ENCODE peak calls at places on chromosomes 1 and 21, in seven cellular contexts. S is progenitor cell of endocrine pancreas, B is thyroid gland, W is WTC11, G is pancreas, X is fibroblast of lung, M is HFF-Myc. N is an unnamed sample.

GRCh38 chr21:38365521-38365920 is 108.7 kb downstream of the KCNJ15 start:
- DNase-seq in S (no peak), B (no peak), W (no peak), G (no peak), X (no peak), M (no peak), N (no peak)

GRCh38 chr1:226223786-226224244 is 351 bp downstream of the MIXL1 start:
- DNase-seq in S (peak), B (peak), W (peak), G (peak), X (peak), M (no peak), N (peak)

GRCh38 chr1:64251971-64252370 is 48.5 kb downstream of the UBE2U start:
- DNase-seq in S (no peak), B (no peak), W (no peak), G (no peak), X (no peak), M (no peak), N (no peak)

GRCh38 chr21:36700961-36701911 is 2.3 kb downstream of the SIM2 start:
- DNase-seq in S (no peak), B (no peak), W (peak), G (peak), X (no peak), M (no peak), N (no peak)

GRCh38 chr1:43596579-43596978 is 53.4 kb upstream of the KDM4A start:
- DNase-seq in S (no peak), B (no peak), W (no peak), G (no peak), X (no peak), M (no peak), N (no peak)

GRCh38 chr1:201346337-201346939 is 31.0 kb downstream of the TNNT2 start:
- DNase-seq in S (peak), B (peak), W (peak), G (peak), X (peak), M (no peak), N (peak)

GRCh38 chr1:24155011-24155782 is 12.3 kb upstream of the IL22RA1 start:
- DNase-seq in S (no peak), B (peak), W (peak), G (peak), X (no peak), M (no peak), N (no peak)

GRCh38 chr1:93649231-93649630 is 32.4 kb downstream of the BCAR3 start:
- DNase-seq in S (no peak), B (no peak), W (no peak), G (no peak), X (peak), M (no peak), N (no peak)

GRCh38 chr1:39204441-39205081 is at the start of gene MACF1:
- DNase-seq in S (no peak), B (peak), W (no peak), G (no peak), X (peak), M (peak), N (peak)

GRCh38 chr1:147238053-147238902 is 4.2 kb upstream of the CHD1L start:
- DNase-seq in S (no peak), B (no peak), W (no peak), G (no peak), X (no peak), M (no peak), N (no peak)

GRCh38 chr1:17438977-17439249 is 564 bp downstream of the RCC2 start:
- DNase-seq in S (peak), B (no peak), W (no peak), G (peak), X (no peak), M (no peak), N (peak)

GRCh38 chr21:26844258-26845065 is 747 bp downstream of the ADAMTS1 start:
- DNase-seq in S (peak), B (peak), W (peak), G (peak), X (peak), M (no peak), N (no peak)

GRCh38 chr1:116067564-116067887 is 43.7 kb upstream of the MAB21L3 start:
- DNase-seq in S (no peak), B (no peak), W (no peak), G (no peak), X (peak), M (peak), N (no peak)

GRCh38 chr1:54081306-54082270 is 28.2 kb downstream of the TCEANC2 start:
- DNase-seq in S (peak), B (peak), W (peak), G (peak), X (peak), M (peak), N (peak)

GRCh38 chr1:248625166-248625565 is 9.7 kb downstream of the OR2T11 start:
- DNase-seq in S (no peak), B (no peak), W (no peak), G (no peak), X (no peak), M (no peak), N (no peak)

GRCh38 chr1:97050501-97050900 is 328.9 kb downstream of the PTBP2 start:
- DNase-seq in S (no peak), B (no peak), W (no peak), G (no peak), X (peak), M (no peak), N (no peak)

GRCh38 chr1:109167114-109167513 is 46.6 kb upstream of the SARS1 start:
- DNase-seq in S (no peak), B (no peak), W (no peak), G (no peak), X (peak), M (no peak), N (no peak)

GRCh38 chr21:32475162-32475812 is 62.8 kb downstream of the EVA1C start:
- DNase-seq in S (no peak), B (no peak), W (no peak), G (no peak), X (peak), M (peak), N (no peak)

GRCh38 chr1:181152892-181153633 is 64.6 kb downstream of the IER5 start:
- DNase-seq in S (no peak), B (peak), W (peak), G (no peak), X (peak), M (no peak), N (peak)

GRCh38 chr1:111202707-111203623 is 2.5 kb upstream of the DENND2D start:
- DNase-seq in S (no peak), B (no peak), W (no peak), G (no peak), X (no peak), M (no peak), N (no peak)

GRCh38 chr1:28955930-28956552 is 41.7 kb downstream of the EPB41 start:
- DNase-seq in S (no peak), B (no peak), W (no peak), G (no peak), X (peak), M (no peak), N (no peak)

GRCh38 chr21:44919913-44920693 is 596 bp downstream of the ITGB2 start:
- DNase-seq in S (no peak), B (no peak), W (no peak), G (no peak), X (no peak), M (no peak), N (no peak)

GRCh38 chr1:17245926-17246325 is 3.0 kb upstream of the PADI3 start:
- DNase-seq in S (no peak), B (no peak), W (no peak), G (no peak), X (no peak), M (no peak), N (no peak)

GRCh38 chr1:51240096-51240495 is 4.0 kb downstream of the RNF11 start:
- DNase-seq in S (no peak), B (peak), W (no peak), G (no peak), X (no peak), M (no peak), N (no peak)

GRCh38 chr1:24003331-24003972 is 23.3 kb upstream of the SRSF10 start:
- DNase-seq in S (no peak), B (no peak), W (no peak), G (no peak), X (peak), M (no peak), N (no peak)

GRCh38 chr1:75136921-75137641 is 2.9 kb downstream of the LHX8 start:
- DNase-seq in S (no peak), B (no peak), W (no peak), G (no peak), X (peak), M (no peak), N (no peak)

GRCh38 chr1:215118081-215118480 is 35.5 kb downstream of the KCNK2 start:
- DNase-seq in S (no peak), B (no peak), W (no peak), G (no peak), X (peak), M (no peak), N (no peak)

GRCh38 chr1:66244429-66244828 is 289.5 kb upstream of the SGIP1 start:
- DNase-seq in S (no peak), B (no peak), W (no peak), G (no peak), X (peak), M (no peak), N (no peak)

GRCh38 chr1:89931950-89932349 is 63.0 kb upstream of the ZNF326 start:
- DNase-seq in S (no peak), B (no peak), W (no peak), G (no peak), X (no peak), M (no peak), N (no peak)

GRCh38 chr21:42091899-42092508 is 20.9 kb downstream of the UMODL1 start:
- DNase-seq in S (no peak), B (peak), W (peak), G (no peak), X (no peak), M (no peak), N (no peak)

GRCh38 chr1:117049857-117050256 is 10.3 kb upstream of the TTF2 start:
- DNase-seq in S (no peak), B (no peak), W (no peak), G (no peak), X (no peak), M (no peak), N (no peak)

GRCh38 chr1:44851308-44851707 is 8.3 kb upstream of the PTCH2 start:
- DNase-seq in S (no peak), B (no peak), W (no peak), G (no peak), X (no peak), M (no peak), N (no peak)

GRCh38 chr1:185074307-185074706 is 28.9 kb downstream of the RNF2 start:
- DNase-seq in S (no peak), B (no peak), W (no peak), G (no peak), X (peak), M (no peak), N (no peak)

GRCh38 chr1:50853325-50853724 is 106.7 kb downstream of the FAF1 start:
- DNase-seq in S (no peak), B (no peak), W (no peak), G (no peak), X (no peak), M (no peak), N (no peak)

DNA sequence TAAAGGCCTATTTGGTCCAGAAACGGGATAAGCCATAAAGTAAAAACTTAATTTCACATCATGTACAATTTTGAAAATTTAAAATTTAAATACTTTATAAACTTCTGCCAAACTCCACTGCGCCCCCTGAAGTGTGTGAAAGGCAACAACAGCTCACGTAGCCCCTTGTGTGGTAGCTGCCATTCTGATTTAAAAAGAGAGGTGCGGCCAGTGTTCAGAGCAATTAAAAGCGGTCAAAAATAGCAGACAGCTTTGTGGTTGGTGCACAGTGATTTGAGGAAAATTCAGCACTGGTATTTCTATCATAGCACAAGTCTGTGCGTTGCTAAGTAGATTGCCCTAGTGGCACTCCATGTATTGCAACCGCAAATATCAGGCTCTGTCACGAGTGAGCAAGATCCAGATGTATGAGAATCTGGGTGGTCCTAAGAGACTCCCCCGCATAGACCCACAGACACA is 122.5 kb downstream of the ATG4C start:
- DNase-seq in S (no peak), B (no peak), W (peak), G (no peak), X (no peak), M (no peak), N (no peak)
- TF ChIP-seq CTCF in S (peak), B (no peak), W (peak), G (no peak), X (peak), M (peak), N (peak)

GRCh38 chr1:182718311-182718710 is 33.9 kb upstream of the RGS8 start:
- DNase-seq in S (no peak), B (no peak), W (no peak), G (no peak), X (no peak), M (no peak), N (no peak)
- TF ChIP-seq CTCF in S (no peak), B (no peak), W (no peak), G (no peak), X (no peak), M (no peak), N (no peak)

GRCh38 chr1:153400244-153400643 is 9.4 kb upstream of the S100A8 start:
- DNase-seq in S (no peak), B (no peak), W (peak), G (no peak), X (no peak), M (no peak), N (no peak)
- TF ChIP-seq CTCF in S (no peak), B (no peak), W (no peak), G (no peak), X (peak), M (peak), N (no peak)

DNA sequence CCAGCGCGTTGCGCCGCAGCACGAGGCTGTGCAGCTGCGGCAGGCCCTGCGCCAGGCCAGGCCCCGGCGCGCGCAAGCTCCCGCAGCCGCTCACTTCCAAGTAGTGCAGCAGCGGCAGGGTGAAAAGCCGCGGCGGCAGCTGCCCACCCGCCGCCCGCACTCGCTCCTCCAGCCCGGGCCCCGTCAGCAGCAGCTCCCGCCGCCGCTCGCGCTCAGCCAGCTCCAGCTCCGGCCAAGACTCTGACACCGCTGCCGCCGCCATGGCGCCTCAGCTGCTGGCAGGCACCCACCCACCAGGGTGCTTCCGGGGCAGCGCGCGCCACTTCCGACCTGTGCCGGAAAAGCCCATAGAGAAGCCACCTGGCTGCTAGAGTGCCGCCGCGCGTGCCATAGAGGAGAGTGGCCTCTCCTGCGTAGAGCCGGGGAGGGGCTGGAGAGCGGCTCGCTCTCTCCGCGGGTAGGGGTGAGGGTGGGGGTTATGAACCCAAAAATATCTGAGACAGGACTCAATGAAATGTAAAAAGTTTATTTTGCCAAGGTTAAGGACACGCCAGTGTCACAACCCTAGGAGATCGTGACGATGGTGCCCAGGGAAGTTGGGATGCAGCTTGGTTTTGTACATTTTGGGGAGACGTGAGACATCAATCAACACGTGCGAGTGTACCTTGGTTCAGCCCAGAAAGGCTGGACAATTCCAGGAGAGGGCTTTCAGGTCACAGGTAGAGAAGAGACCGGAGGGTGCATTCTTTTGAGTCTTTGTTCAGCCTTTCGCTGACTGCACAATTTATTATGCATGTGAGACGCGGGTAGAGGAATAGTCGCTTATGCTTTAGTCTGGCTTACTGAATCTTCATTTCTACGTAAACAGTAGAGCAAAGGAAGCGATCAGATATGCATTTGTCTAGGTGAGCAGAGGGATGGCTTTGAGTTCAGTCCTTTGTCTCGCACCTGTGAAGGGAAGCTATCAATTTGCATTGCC is at the start of gene LRRC47:
- DNase-seq in S (peak), B (peak), W (peak), G (peak), X (peak), M (peak), N (peak)
- TF ChIP-seq CTCF in S (no peak), B (no peak), W (no peak), G (no peak), X (no peak), M (no peak), N (no peak)

GRCh38 chr1:47948126-47948525 is 49.1 kb downstream of the TRABD2B start:
- DNase-seq in S (no peak), B (no peak), W (no peak), G (no peak), X (no peak), M (no peak), N (no peak)
- TF ChIP-seq CTCF in S (peak), B (no peak), W (no peak), G (no peak), X (no peak), M (peak), N (peak)

N was measured in Peyer's patch.